ENCODE peak calls at places on chromosome 5, in eight cellular contexts. X, H, D, Q, U, G, O and P are unnamed samples.

GRCh38 chr5:158382473-158382872 is 523.5 kb upstream of the CLINT1 start:
- DNase-seq in Q (peak), U (peak), H (peak), G (peak), O (peak), X (peak), D (peak), P (no peak)

GRCh38 chr5:106759581-106759980 is 911.2 kb downstream of the EFNA5 start:
- DNase-seq in D (no peak), G (no peak), O (no peak), Q (no peak), H (no peak), U (no peak), X (peak), P (no peak)

GRCh38 chr5:131242728-131243255 is 21.1 kb upstream of the CDC42SE2 start:
- DNase-seq in O (no peak), X (peak), G (no peak), Q (no peak), H (no peak), D (no peak), U (peak), P (no peak)

GRCh38 chr5:1430121-1430795 is 15.0 kb downstream of the SLC6A3 start:
- DNase-seq in U (no peak), X (no peak), G (peak), O (no peak), D (peak), Q (peak), H (no peak), P (peak)

GRCh38 chr5:148740966-148741742 is 85.3 kb upstream of the ADRB2 start:
- DNase-seq in X (peak), G (no peak), H (no peak), D (peak), Q (no peak), U (peak), O (no peak), P (peak)

GRCh38 chr5:77076961-77077820 is 9.9 kb downstream of the ZBED3 start:
- DNase-seq in O (peak), H (peak), X (no peak), U (no peak), G (peak), Q (peak), D (peak), P (peak)

GRCh38 chr5:60295423-60295822 is 401.9 kb upstream of the PDE4D start:
- DNase-seq in Q (peak), D (no peak), G (no peak), O (no peak), H (peak), U (no peak), X (no peak), P (no peak)

GRCh38 chr5:45109062-45109461 is 300.3 kb downstream of the MRPS30 start:
- DNase-seq in G (no peak), H (no peak), Q (peak), U (no peak), X (no peak), O (no peak), D (no peak), P (no peak)

GRCh38 chr5:73232266-73233041 is 59.5 kb downstream of the TMEM174 start:
- DNase-seq in X (no peak), Q (peak), G (no peak), O (no peak), D (no peak), U (no peak), H (no peak), P (no peak)

GRCh38 chr5:133344266-133344665 is 268.1 kb downstream of the FSTL4 start:
- DNase-seq in Q (no peak), U (no peak), H (no peak), X (peak), G (no peak), O (no peak), D (no peak), P (no peak)

GRCh38 chr5:139468421-139468931 is 2.3 kb upstream of the SMIM33 start:
- DNase-seq in O (no peak), G (no peak), U (no peak), Q (peak), X (no peak), H (no peak), D (no peak), P (no peak)

GRCh38 chr5:97979740-97980139 is 793.7 kb upstream of the RGMB start:
- DNase-seq in H (no peak), O (no peak), X (no peak), G (peak), D (no peak), U (no peak), Q (no peak), P (no peak)

GRCh38 chr5:62691946-62692345 is 113.3 kb downstream of the LRRC70 start:
- DNase-seq in G (no peak), X (no peak), U (no peak), Q (no peak), O (no peak), D (no peak), H (no peak), P (no peak)

GRCh38 chr5:132364319-132364718 is 5.2 kb upstream of the SLC22A5 start:
- DNase-seq in Q (no peak), G (no peak), D (no peak), H (no peak), O (no peak), U (no peak), X (no peak), P (no peak)

GRCh38 chr5:93995126-93995621 is 253.8 kb upstream of the POU5F2 start:
- DNase-seq in D (no peak), O (no peak), H (no peak), X (no peak), G (no peak), U (no peak), Q (no peak), P (no peak)

GRCh38 chr5:98631311-98632054 is 142.0 kb upstream of the RGMB start:
- DNase-seq in O (no peak), X (no peak), Q (no peak), G (no peak), U (peak), H (no peak), D (no peak), P (no peak)

GRCh38 chr5:74587300-74587699 is 53.2 kb downstream of the ENC1 start:
- DNase-seq in Q (no peak), X (no peak), G (no peak), D (no peak), O (no peak), U (no peak), H (no peak), P (no peak)

GRCh38 chr5:81965510-81965909 is 6.3 kb upstream of the ATG10 start:
- DNase-seq in D (no peak), X (no peak), O (no peak), Q (no peak), U (no peak), H (no peak), G (no peak), P (no peak)

GRCh38 chr5:45642370-45642769 is 53.8 kb downstream of the HCN1 start:
- DNase-seq in G (no peak), D (no peak), U (no peak), X (no peak), H (no peak), Q (no peak), O (no peak), P (no peak)